ENCODE peak calls at places on chromosome 12, in seven cellular contexts. A is fibroblast of lung; Y is lower lobe of right lung; F is upper lobe of right lung; O is cardiac muscle cell; H is CD8-positive, alpha-beta T cell; B is IMR-90. D is an unnamed sample.

GRCh38 chr12:55002355-55002754 is 17.4 kb upstream of the NEUROD4 start:
- DNase-seq in A (no peak), Y (no peak), F (no peak), O (no peak), H (no peak), B (no peak), D (no peak)

GRCh38 chr12:25020621-25021243 is 71.8 kb upstream of the BCAT1 start:
- DNase-seq in A (no peak), Y (no peak), F (no peak), O (no peak), H (no peak), B (no peak), D (no peak)

GRCh38 chr12:1915082-1915968 is 3.1 kb downstream of the CACNA2D4 start:
- DNase-seq in A (no peak), Y (peak; percentile 37), F (no peak), O (no peak), H (peak; percentile 26), B (no peak), D (no peak)

GRCh38 chr12:116659771-116660481 is 77.9 kb downstream of the SPRING1 start:
- DNase-seq in A (peak; percentile 80), Y (no peak), F (no peak), O (no peak), H (no peak), B (peak; percentile 49), D (no peak)

GRCh38 chr12:85509857-85510256 is 229.8 kb downstream of the ALX1 start:
- DNase-seq in A (peak; percentile 36), Y (no peak), F (no peak), O (no peak), H (no peak), B (no peak), D (no peak)

GRCh38 chr12:50110762-50111416 is 1.1 kb upstream of the COX14 start:
- DNase-seq in A (no peak), Y (peak; percentile 83), F (peak; percentile 86), O (peak; percentile 92), H (peak; percentile 8), B (peak; percentile 11), D (no peak)

GRCh38 chr12:111369496-111370220 is 763 bp upstream of the PHETA1 start:
- DNase-seq in A (no peak), Y (no peak), F (no peak), O (no peak), H (no peak), B (no peak), D (no peak)

GRCh38 chr12:57039016-57039798 is 10.7 kb downstream of the MYO1A start:
- DNase-seq in A (no peak), Y (no peak), F (no peak), O (no peak), H (no peak), B (no peak), D (no peak)

GRCh38 chr12:80821513-80822000 is 104.8 kb downstream of the MYF5 start:
- DNase-seq in A (no peak), Y (no peak), F (no peak), O (peak; percentile 20), H (no peak), B (no peak), D (no peak)

GRCh38 chr12:69501154-69501895 is 31.1 kb downstream of the FRS2 start:
- DNase-seq in A (peak; percentile 78), Y (no peak), F (no peak), O (no peak), H (no peak), B (peak; percentile 30), D (no peak)

GRCh38 chr12:53221203-53222076 is 10.6 kb downstream of the RARG start:
- DNase-seq in A (peak; percentile 63), Y (peak; percentile 84), F (peak; percentile 92), O (peak; percentile 85), H (peak; percentile 41), B (peak; percentile 51), D (no peak)

GRCh38 chr12:110256780-110257431 is 24.1 kb upstream of the ATP2A2 start:
- DNase-seq in A (no peak), Y (peak; percentile 61), F (peak; percentile 67), O (no peak), H (no peak), B (no peak), D (no peak)

GRCh38 chr12:11981174-11981733 is 89.5 kb upstream of the BCL2L14 start:
- DNase-seq in A (peak; percentile 61), Y (no peak), F (no peak), O (no peak), H (peak; percentile 22), B (no peak), D (peak; percentile 16)

GRCh38 chr12:113244015-113244983 is 23.0 kb downstream of the TPCN1 start:
- DNase-seq in A (no peak), Y (peak; percentile 70), F (peak; percentile 84), O (no peak), H (no peak), B (no peak), D (no peak)

GRCh38 chr12:111748195-111748803 is 18.4 kb upstream of the ALDH2 start:
- DNase-seq in A (no peak), Y (no peak), F (no peak), O (no peak), H (no peak), B (no peak), D (no peak)

GRCh38 chr12:133235401-133236112 is at the start of gene ANHX:
- DNase-seq in A (no peak), Y (no peak), F (no peak), O (no peak), H (no peak), B (no peak), D (no peak)
- H3K9me3 ChIP-seq in A (no peaks in the 10 kb centered on the region), Y (peaks cover 4% of the 10 kb centered on the region), F (no peaks in the 10 kb centered on the region), O (no peaks in the 10 kb centered on the region), H (no peaks in the 10 kb centered on the region), B (peaks cover 54% of the 10 kb centered on the region), D (peaks cover 3% of the 10 kb centered on the region)

GRCh38 chr12:58547217-58547616 is 373.1 kb downstream of the LRIG3 start:
- DNase-seq in A (no peak), Y (no peak), F (no peak), O (no peak), H (no peak), B (no peak), D (no peak)
- H3K9me3 ChIP-seq in A (no peaks in the 10 kb centered on the region), Y (no peaks in the 10 kb centered on the region), F (no peaks in the 10 kb centered on the region), O (no peaks in the 10 kb centered on the region), H (no peaks in the 10 kb centered on the region), B (no peaks in the 10 kb centered on the region), D (no peaks in the 10 kb centered on the region)

GRCh38 chr12:93875157-93875556 is 198.0 kb downstream of the CRADD start:
- DNase-seq in A (no peak), Y (no peak), F (no peak), O (no peak), H (no peak), B (no peak), D (no peak)
- H3K9me3 ChIP-seq in A (no peaks in the 10 kb centered on the region), Y (peaks cover 42% of the 10 kb centered on the region), F (peaks cover 9% of the 10 kb centered on the region), O (no peaks in the 10 kb centered on the region), H (no peaks in the 10 kb centered on the region), B (peaks cover 8% of the 10 kb centered on the region), D (peaks cover 3% of the 10 kb centered on the region)

GRCh38 chr12:92495108-92495507 is 207.7 kb upstream of the PLEKHG7 start:
- DNase-seq in A (no peak), Y (no peak), F (no peak), O (no peak), H (no peak), B (no peak), D (no peak)
- H3K9me3 ChIP-seq in A (no peaks in the 10 kb centered on the region), Y (no peaks in the 10 kb centered on the region), F (no peaks in the 10 kb centered on the region), O (no peaks in the 10 kb centered on the region), H (no peaks in the 10 kb centered on the region), B (no peaks in the 10 kb centered on the region), D (no peaks in the 10 kb centered on the region)

GRCh38 chr12:132951649-132952048 is 4.5 kb downstream of the ZNF605 start:
- DNase-seq in A (no peak), Y (no peak), F (no peak), O (no peak), H (no peak), B (no peak), D (no peak)
- H3K9me3 ChIP-seq in A (peaks cover 24% of the 10 kb centered on the region), Y (peaks cover 51% of the 10 kb centered on the region), F (peaks cover 27% of the 10 kb centered on the region), O (no peaks in the 10 kb centered on the region), H (no peaks in the 10 kb centered on the region), B (peaks cover 62% of the 10 kb centered on the region), D (no peaks in the 10 kb centered on the region)

DNA sequence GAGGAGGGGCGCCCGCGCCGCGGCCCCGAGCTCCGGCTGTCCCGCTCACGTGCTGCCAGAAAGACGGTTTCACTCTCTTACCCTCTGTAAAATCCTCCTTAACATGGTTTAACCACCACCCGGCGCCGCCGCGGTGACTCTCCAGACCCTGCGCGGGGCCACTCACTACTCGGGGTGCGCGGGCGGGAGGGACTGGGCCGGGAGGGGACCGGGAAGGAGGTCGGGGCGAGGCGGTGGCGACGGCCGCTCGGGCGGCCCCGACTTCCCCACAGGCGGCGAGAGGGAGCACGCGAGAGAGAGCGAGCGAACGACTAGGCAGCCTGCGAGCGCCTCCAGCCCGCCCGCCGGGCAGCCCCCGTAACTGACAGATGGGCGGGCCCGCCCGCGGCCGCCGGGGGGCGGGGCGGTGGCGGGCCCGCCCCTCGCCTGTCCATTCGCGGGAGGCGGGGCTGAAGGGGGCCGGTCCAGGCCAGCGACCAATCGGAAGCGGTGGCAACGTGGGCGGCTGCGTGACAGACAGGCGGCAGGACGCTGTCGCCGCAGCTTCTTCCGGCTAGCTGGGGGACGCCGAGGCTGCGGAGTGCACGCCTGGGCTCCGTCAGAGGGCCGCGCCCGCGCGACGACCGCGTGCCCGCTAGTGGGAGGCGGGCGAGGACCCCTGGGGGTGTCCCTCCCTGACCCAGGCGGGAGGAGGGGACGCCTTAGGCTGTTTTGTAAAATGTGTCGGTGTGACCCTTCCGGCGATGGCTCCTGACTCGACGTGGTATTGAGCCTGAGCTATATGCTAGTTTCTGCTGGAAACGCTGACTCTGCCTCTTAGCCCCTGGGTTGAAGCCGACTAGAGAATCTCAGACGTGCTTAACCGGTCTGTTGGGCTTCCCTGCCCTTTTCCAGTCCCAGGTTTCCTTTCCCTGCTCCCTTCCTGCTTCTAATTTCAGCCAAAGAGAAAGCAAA is at the start of gene EEA1:
- DNase-seq in A (peak; percentile 94), Y (peak; percentile 99), F (peak; percentile 99), O (peak; percentile 98), H (peak; percentile 95), B (peak; percentile 95), D (peak; percentile 93)
- H3K9me3 ChIP-seq in A (no peaks in the 10 kb centered on the region), Y (no peaks in the 10 kb centered on the region), F (no peaks in the 10 kb centered on the region), O (no peaks in the 10 kb centered on the region), H (no peaks in the 10 kb centered on the region), B (no peaks in the 10 kb centered on the region), D (no peaks in the 10 kb centered on the region)

DNA sequence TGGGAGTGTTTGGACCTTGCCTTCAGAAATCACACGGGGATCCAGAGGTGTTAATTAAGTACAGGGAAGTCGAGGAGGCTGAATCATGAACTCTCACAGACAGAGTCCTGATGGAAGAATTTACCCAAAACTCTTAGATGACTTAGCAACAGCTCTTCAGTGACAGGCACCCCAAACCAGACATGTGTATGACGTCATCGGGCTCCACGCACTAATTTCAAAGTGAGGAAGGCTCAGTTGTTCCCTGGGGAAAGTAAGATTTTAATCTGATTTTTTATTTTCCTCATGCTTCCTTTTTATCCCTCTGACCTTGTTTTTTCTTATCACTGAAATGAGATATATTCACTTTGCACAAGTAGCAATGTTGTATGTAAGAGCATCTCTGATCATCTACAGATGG is 1363.5 kb downstream of the AACS start:
- DNase-seq in A (no peak), Y (no peak), F (no peak), O (no peak), H (no peak), B (no peak), D (no peak)
- H3K9me3 ChIP-seq in A (no peaks in the 10 kb centered on the region), Y (no peaks in the 10 kb centered on the region), F (no peaks in the 10 kb centered on the region), O (no peaks in the 10 kb centered on the region), H (no peaks in the 10 kb centered on the region), B (peaks cover 20% of the 10 kb centered on the region), D (peaks cover 3% of the 10 kb centered on the region)

DNA sequence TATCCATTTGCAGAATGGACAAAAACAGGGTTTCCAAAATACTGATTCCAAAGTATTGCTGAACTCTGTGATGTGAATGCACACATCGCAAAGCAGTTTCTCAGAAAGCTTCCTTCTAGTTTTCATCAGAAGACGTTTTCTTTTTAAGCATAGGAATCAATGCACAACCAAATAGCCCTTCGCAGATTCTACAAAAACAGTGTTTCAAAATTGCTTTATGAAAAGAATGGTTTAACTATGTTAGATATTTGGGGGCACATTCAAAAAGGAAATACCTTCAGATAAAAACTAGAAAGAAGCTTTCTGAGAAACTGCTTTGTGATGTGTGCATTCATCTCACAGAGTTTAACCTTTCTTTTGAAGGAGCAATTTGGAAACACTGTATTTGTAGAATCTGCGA is 569.7 kb downstream of the ALG10 start:
- DNase-seq in A (no peak), Y (no peak), F (no peak), O (no peak), H (no peak), B (no peak), D (no peak)
- H3K9me3 ChIP-seq in A (no peaks in the 10 kb centered on the region), Y (peaks cover 98% of the 10 kb centered on the region), F (peaks cover 66% of the 10 kb centered on the region), O (no peaks in the 10 kb centered on the region), H (no peaks in the 10 kb centered on the region), B (peaks cover 14% of the 10 kb centered on the region), D (peaks cover 3% of the 10 kb centered on the region)